ENCODE peak calls at places on chromosomes 13 and 19, in seven cellular contexts. G, U, W, K, C, J and B are unnamed samples.

GRCh38 chr13:91323349-91323748 is 24.1 kb upstream of the MIR17HG start:
- DNase-seq in G (no peak), U (no peak), W (no peak), K (no peak), C (no peak), J (no peak), B (no peak)

GRCh38 chr13:26584713-26585112 is 27.2 kb downstream of the WASF3 start:
- DNase-seq in G (no peak), U (peak; percentile 88), W (no peak), K (peak; percentile 66), C (no peak), J (no peak), B (no peak)

GRCh38 chr19:42254083-42254849 is 662 bp downstream of the ERF start:
- DNase-seq in G (peak; percentile 62), U (peak; percentile 69), W (peak; percentile 65), K (no peak), C (peak; percentile 67), J (peak; percentile 87), B (peak; percentile 60)

GRCh38 chr19:35816846-35817245 is 4.2 kb upstream of the PRODH2 start:
- DNase-seq in G (no peak), U (no peak), W (no peak), K (no peak), C (no peak), J (no peak), B (no peak)

GRCh38 chr13:39105110-39105509 is 66.9 kb downstream of the NHLRC3 start:
- DNase-seq in G (no peak), U (no peak), W (no peak), K (no peak), C (no peak), J (no peak), B (peak; percentile 48)

GRCh38 chr13:60335531-60335930 is 61.5 kb upstream of the TDRD3 start:
- DNase-seq in G (peak; percentile 40), U (peak; percentile 48), W (no peak), K (peak; percentile 12), C (no peak), J (no peak), B (peak; percentile 1)

GRCh38 chr13:40994581-40995230 is 24.4 kb downstream of the ELF1 start:
- DNase-seq in G (no peak), U (no peak), W (no peak), K (no peak), C (no peak), J (no peak), B (no peak)

GRCh38 chr13:45951724-45952123 is 100.2 kb upstream of the SIAH3 start:
- DNase-seq in G (no peak), U (peak; percentile 2), W (no peak), K (no peak), C (no peak), J (no peak), B (no peak)

GRCh38 chr13:83780201-83780600 is 102.1 kb downstream of the SLITRK1 start:
- DNase-seq in G (peak; percentile 21), U (peak; percentile 47), W (no peak), K (peak; percentile 8), C (no peak), J (no peak), B (no peak)